ENCODE peak calls at places on chromosome X, in four cellular contexts. One of them, this sample, is unnamed. For H3K9me1, the result is how much of the 10 kb centered on the place peaks cover.

GRCh38 chrX:49273181-49273727 is 3.7 kb downstream of the PPP1R3F start:
- DNase-seq in K562: no peak
- DNase-seq in IMR-90: no peak
- DNase-seq in endothelial cell of umbilical vein: no peak
- DNase-seq in this sample: no peak

GRCh38 chrX:38220936-38221386 is 290 bp upstream of the SRPX start:
- DNase-seq in K562: no peak
- DNase-seq in IMR-90: peak
- DNase-seq in endothelial cell of umbilical vein: peak
- DNase-seq in this sample: no peak

GRCh38 chrX:102516314-102516936 is at the start of gene TMSB15A:
- DNase-seq in K562: peak
- DNase-seq in IMR-90: peak
- DNase-seq in endothelial cell of umbilical vein: peak
- DNase-seq in this sample: no peak

GRCh38 chrX:56563231-56564116 is at the start of gene UBQLN2:
- DNase-seq in K562: peak
- DNase-seq in IMR-90: peak
- DNase-seq in endothelial cell of umbilical vein: peak
- DNase-seq in this sample: no peak

GRCh38 chrX:39418936-39419659 is 617.8 kb downstream of the MID1IP1 start:
- DNase-seq in K562: no peak
- DNase-seq in IMR-90: no peak
- DNase-seq in endothelial cell of umbilical vein: peak
- DNase-seq in this sample: no peak

GRCh38 chrX:13533726-13534125 is 35.7 kb upstream of the EGFL6 start:
- DNase-seq in K562: no peak
- DNase-seq in IMR-90: peak
- DNase-seq in endothelial cell of umbilical vein: no peak
- DNase-seq in this sample: no peak

GRCh38 chrX:155997436-155997835 is at the start of gene IL9R:
- DNase-seq in K562: peak
- DNase-seq in IMR-90: no peak
- DNase-seq in endothelial cell of umbilical vein: no peak
- DNase-seq in this sample: no peak

GRCh38 chrX:14946721-14947120 is 73.5 kb downstream of the MOSPD2 start:
- DNase-seq in K562: no peak
- DNase-seq in IMR-90: no peak
- DNase-seq in endothelial cell of umbilical vein: no peak
- DNase-seq in this sample: no peak

GRCh38 chrX:7021991-7022390 is 125.5 kb upstream of the STS start:
- DNase-seq in K562: no peak
- DNase-seq in IMR-90: no peak
- DNase-seq in endothelial cell of umbilical vein: no peak
- DNase-seq in this sample: no peak

GRCh38 chrX:63686878-63687714 is 97.9 kb downstream of the ARHGEF9 start:
- DNase-seq in K562: peak
- DNase-seq in IMR-90: peak
- DNase-seq in endothelial cell of umbilical vein: peak
- DNase-seq in this sample: no peak

GRCh38 chrX:72495041-72495440 is 77.6 kb downstream of the HDAC8 start:
- DNase-seq in K562: no peak
- DNase-seq in IMR-90: no peak
- DNase-seq in endothelial cell of umbilical vein: no peak
- DNase-seq in this sample: no peak

GRCh38 chrX:104166735-104167436 is 633 bp downstream of the FAM199X start:
- DNase-seq in K562: peak
- DNase-seq in IMR-90: no peak
- DNase-seq in endothelial cell of umbilical vein: no peak
- DNase-seq in this sample: no peak

GRCh38 chrX:142068365-142068764 is 136.7 kb downstream of the MAGEC2 start:
- DNase-seq in K562: no peak
- DNase-seq in IMR-90: no peak
- DNase-seq in endothelial cell of umbilical vein: no peak
- DNase-seq in this sample: no peak

GRCh38 chrX:100685997-100686305 is 42.0 kb downstream of the SRPX2 start:
- DNase-seq in K562: no peak
- DNase-seq in IMR-90: no peak
- DNase-seq in endothelial cell of umbilical vein: no peak
- DNase-seq in this sample: no peak

GRCh38 chrX:116232833-116233232 is 62.3 kb downstream of the AGTR2 start:
- DNase-seq in K562: no peak
- DNase-seq in IMR-90: peak
- DNase-seq in endothelial cell of umbilical vein: peak
- DNase-seq in this sample: peak

GRCh38 chrX:99394450-99394849 is 1015.6 kb downstream of the PCDH19 start:
- DNase-seq in K562: no peak
- DNase-seq in IMR-90: no peak
- DNase-seq in endothelial cell of umbilical vein: no peak
- DNase-seq in this sample: no peak

GRCh38 chrX:108131471-108131870 is 39.9 kb downstream of the ATG4A start:
- DNase-seq in K562: no peak
- DNase-seq in IMR-90: peak
- DNase-seq in endothelial cell of umbilical vein: peak
- DNase-seq in this sample: peak

GRCh38 chrX:152878976-152879755 is 18.7 kb upstream of the ZNF185 start:
- DNase-seq in K562: no peak
- DNase-seq in IMR-90: no peak
- DNase-seq in endothelial cell of umbilical vein: no peak
- DNase-seq in this sample: peak

GRCh38 chrX:70174754-70175153 is 2.5 kb upstream of the DGAT2L6 start:
- DNase-seq in K562: no peak
- DNase-seq in IMR-90: peak
- DNase-seq in endothelial cell of umbilical vein: peak
- DNase-seq in this sample: no peak

GRCh38 chrX:103776586-103776985 is at the start of gene PLP1:
- DNase-seq in K562: no peak
- DNase-seq in IMR-90: no peak
- DNase-seq in endothelial cell of umbilical vein: no peak
- DNase-seq in this sample: no peak

GRCh38 chrX:119512145-119512800 is 44.0 kb downstream of the SLC25A5 start:
- DNase-seq in K562: peak
- DNase-seq in IMR-90: peak
- DNase-seq in endothelial cell of umbilical vein: peak
- DNase-seq in this sample: no peak

GRCh38 chrX:20973038-20973437 is 401.2 kb upstream of the CNKSR2 start:
- DNase-seq in K562: no peak
- DNase-seq in IMR-90: no peak
- DNase-seq in endothelial cell of umbilical vein: no peak
- DNase-seq in this sample: no peak

GRCh38 chrX:13432376-13432775 is 112.5 kb upstream of the ATXN3L start:
- DNase-seq in K562: no peak
- DNase-seq in IMR-90: peak
- DNase-seq in endothelial cell of umbilical vein: peak
- DNase-seq in this sample: peak

GRCh38 chrX:9730078-9730477 is 35.6 kb downstream of the GPR143 start:
- DNase-seq in K562: no peak
- DNase-seq in IMR-90: no peak
- DNase-seq in endothelial cell of umbilical vein: no peak
- DNase-seq in this sample: no peak

GRCh38 chrX:18290200-18290599 is 64.3 kb downstream of the SCML2 start:
- DNase-seq in K562: no peak
- DNase-seq in IMR-90: no peak
- DNase-seq in endothelial cell of umbilical vein: no peak
- DNase-seq in this sample: no peak

GRCh38 chrX:134803060-134803459 is 144.8 kb upstream of the PLAC1 start:
- DNase-seq in K562: no peak
- DNase-seq in IMR-90: no peak
- DNase-seq in endothelial cell of umbilical vein: no peak
- DNase-seq in this sample: no peak

GRCh38 chrX:35728481-35728880 is 69.7 kb upstream of the MAGEB16 start:
- DNase-seq in K562: no peak
- DNase-seq in IMR-90: no peak
- DNase-seq in endothelial cell of umbilical vein: no peak
- DNase-seq in this sample: no peak

GRCh38 chrX:21047034-21047455 is 327.2 kb upstream of the CNKSR2 start:
- DNase-seq in K562: no peak
- DNase-seq in IMR-90: no peak
- DNase-seq in endothelial cell of umbilical vein: no peak
- DNase-seq in this sample: no peak

GRCh38 chrX:19886375-19886774 is 1.0 kb downstream of the SH3KBP1 start:
- DNase-seq in K562: no peak
- DNase-seq in IMR-90: no peak
- DNase-seq in endothelial cell of umbilical vein: no peak
- DNase-seq in this sample: no peak
- H3K4me2 ChIP-seq in K562: no peak
- H3K4me2 ChIP-seq in IMR-90: peak
- H3K4me2 ChIP-seq in endothelial cell of umbilical vein: peak
- H3K4me2 ChIP-seq in this sample: peak

GRCh38 chrX:12401252-12401651 is 263.0 kb downstream of the FRMPD4 start:
- DNase-seq in K562: no peak
- DNase-seq in IMR-90: no peak
- DNase-seq in endothelial cell of umbilical vein: no peak
- DNase-seq in this sample: no peak

GRCh38 chrX:12400218-12400617 is 261.9 kb downstream of the FRMPD4 start:
- DNase-seq in K562: no peak
- DNase-seq in IMR-90: no peak
- DNase-seq in endothelial cell of umbilical vein: no peak
- DNase-seq in this sample: no peak

DNA sequence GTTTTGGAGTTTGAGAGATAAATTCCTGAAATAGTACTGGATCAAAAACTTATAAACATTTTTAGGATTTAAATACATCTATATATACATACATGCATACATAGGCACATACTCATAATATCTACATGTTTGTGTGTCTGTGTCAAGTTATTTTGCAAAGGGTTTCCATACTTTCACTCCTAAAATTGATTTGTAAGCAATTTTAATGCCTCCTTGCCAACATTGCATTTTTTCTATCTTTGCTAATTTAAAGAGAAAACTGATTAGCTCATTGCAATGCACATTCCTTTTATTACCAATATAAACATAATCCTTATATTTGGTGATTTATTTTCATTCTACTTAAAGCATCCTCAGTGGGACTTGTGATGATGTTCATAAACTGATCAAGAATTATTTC is 258.3 kb downstream of the FRMPD4 start:
- DNase-seq in K562: no peak
- DNase-seq in IMR-90: no peak
- DNase-seq in endothelial cell of umbilical vein: no peak
- DNase-seq in this sample: no peak
- H3K9me1 ChIP-seq in K562: under half
- H3K9me1 ChIP-seq in IMR-90: under half
- H3K9me1 ChIP-seq in endothelial cell of umbilical vein: under half
- H3K9me1 ChIP-seq in this sample: under half

DNA sequence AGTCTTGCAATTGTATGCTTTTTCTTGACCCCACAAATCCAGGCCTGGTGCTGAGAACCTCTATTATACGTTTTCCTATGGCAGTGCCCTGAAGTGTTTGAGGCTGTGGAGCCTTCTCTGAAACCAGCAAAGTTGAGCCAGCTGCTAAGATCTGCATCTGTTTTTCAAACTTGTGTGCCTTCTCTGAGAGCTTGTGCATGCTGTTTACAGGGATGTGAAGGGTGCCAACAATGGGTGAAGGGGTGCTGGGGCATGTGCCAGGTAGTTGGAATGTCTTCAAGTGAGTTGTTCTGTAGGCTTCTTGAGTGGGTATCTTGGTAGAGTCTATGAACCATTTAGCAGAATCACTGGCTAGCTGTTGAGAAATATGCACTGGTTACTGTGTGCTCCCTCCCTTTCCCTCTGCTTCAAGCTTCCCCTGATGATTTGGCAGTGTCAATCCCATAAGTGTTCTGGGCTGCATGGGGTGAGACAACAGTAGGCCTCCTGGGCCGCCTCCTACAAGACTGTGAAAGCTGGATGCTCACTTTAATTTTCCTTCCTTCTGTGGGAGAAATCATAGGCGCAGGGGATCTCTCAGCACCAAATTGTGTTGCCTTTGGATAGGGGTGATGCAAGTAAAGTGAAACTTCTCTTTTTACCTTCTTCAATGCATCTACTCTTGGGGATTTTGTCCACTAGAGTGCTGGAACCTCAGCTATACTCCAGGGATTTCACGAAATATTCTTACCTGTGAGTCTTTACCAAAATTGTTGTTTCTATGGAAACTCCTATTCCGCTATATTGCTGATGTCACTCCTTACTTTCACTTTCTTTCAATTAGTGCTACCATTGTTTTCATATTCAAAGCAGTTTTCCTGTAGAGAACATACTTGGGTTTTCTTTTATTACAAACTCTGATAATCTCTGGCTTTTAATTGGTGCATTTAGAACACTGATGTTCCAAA is 30.0 kb downstream of the ITM2A start:
- DNase-seq in K562: no peak
- DNase-seq in IMR-90: no peak
- DNase-seq in endothelial cell of umbilical vein: no peak
- DNase-seq in this sample: no peak
- H3K4me2 ChIP-seq in K562: no peak
- H3K4me2 ChIP-seq in IMR-90: no peak
- H3K4me2 ChIP-seq in endothelial cell of umbilical vein: no peak
- H3K4me2 ChIP-seq in this sample: no peak

GRCh38 chrX:2412131-2412530 is 88.6 kb downstream of the DHRSX start:
- DNase-seq in K562: no peak
- DNase-seq in IMR-90: no peak
- DNase-seq in endothelial cell of umbilical vein: no peak
- DNase-seq in this sample: no peak

GRCh38 chrX:2418000-2418399 is 82.8 kb downstream of the DHRSX start:
- DNase-seq in K562: no peak
- DNase-seq in IMR-90: no peak
- DNase-seq in endothelial cell of umbilical vein: no peak
- DNase-seq in this sample: no peak

GRCh38 chrX:2414384-2414783 is 86.4 kb downstream of the DHRSX start:
- DNase-seq in K562: no peak
- DNase-seq in IMR-90: no peak
- DNase-seq in endothelial cell of umbilical vein: no peak
- DNase-seq in this sample: no peak

GRCh38 chrX:2413969-2414368 is 86.8 kb downstream of the DHRSX start:
- DNase-seq in K562: no peak
- DNase-seq in IMR-90: no peak
- DNase-seq in endothelial cell of umbilical vein: no peak
- DNase-seq in this sample: no peak

GRCh38 chrX:2417205-2417604 is 83.6 kb downstream of the DHRSX start:
- DNase-seq in K562: no peak
- DNase-seq in IMR-90: peak
- DNase-seq in endothelial cell of umbilical vein: no peak
- DNase-seq in this sample: no peak
- H3K9me1 ChIP-seq in K562: under half
- H3K9me1 ChIP-seq in IMR-90: under half
- H3K9me1 ChIP-seq in endothelial cell of umbilical vein: under half
- H3K9me1 ChIP-seq in this sample: under half

GRCh38 chrX:68718443-68718820 is 71.0 kb downstream of the STARD8 start:
- DNase-seq in K562: no peak
- DNase-seq in IMR-90: no peak
- DNase-seq in endothelial cell of umbilical vein: no peak
- DNase-seq in this sample: no peak
- H3K4me2 ChIP-seq in K562: no peak
- H3K4me2 ChIP-seq in IMR-90: no peak
- H3K4me2 ChIP-seq in endothelial cell of umbilical vein: no peak
- H3K4me2 ChIP-seq in this sample: no peak

DNA sequence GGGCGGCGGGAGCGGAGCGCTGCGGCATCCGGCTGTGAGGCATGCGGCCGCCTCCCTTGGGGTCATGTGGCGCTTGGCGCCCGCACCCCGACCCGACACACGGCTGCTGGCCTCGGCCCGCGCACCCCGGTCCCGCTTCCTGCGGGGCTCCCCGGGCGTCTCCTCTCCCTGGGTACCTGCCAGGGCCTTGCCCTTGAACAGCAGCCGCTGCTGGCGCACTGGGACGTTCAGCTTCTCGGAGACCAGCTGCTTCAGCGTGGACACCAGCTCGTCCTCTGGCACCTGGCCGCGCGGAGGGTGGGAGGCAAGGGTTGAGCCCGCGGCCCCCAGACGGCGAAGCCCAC is 391 bp downstream of the UBL4A start:
- DNase-seq in K562: peak
- DNase-seq in IMR-90: no peak
- DNase-seq in endothelial cell of umbilical vein: peak
- DNase-seq in this sample: no peak
- H3K9me1 ChIP-seq in K562: under half
- H3K9me1 ChIP-seq in IMR-90: under half
- H3K9me1 ChIP-seq in endothelial cell of umbilical vein: under half
- H3K9me1 ChIP-seq in this sample: under half

This sample was measured in keratinocyte.